ENCODE peak calls at places on chromosomes 6 and 20, in six cellular contexts. U is heart right ventricle, P is epithelial cell of esophagus, A is ovary, Y is lower leg skin, O is fibroblast of lung. N is an unnamed sample.

GRCh38 chr6:111683126-111683525 is 77.4 kb upstream of the TRAF3IP2 start:
- DNase-seq in U (no peak), P (no peak), A (no peak), Y (no peak), O (no peak), N (no peak)

GRCh38 chr6:5466459-5466858 is 205.1 kb downstream of the FARS2 start:
- DNase-seq in U (no peak), P (peak), A (no peak), Y (no peak), O (peak), N (no peak)

GRCh38 chr6:168163096-168163731 is 84.2 kb upstream of the FRMD1 start:
- DNase-seq in U (no peak), P (no peak), A (no peak), Y (no peak), O (peak), N (peak)

GRCh38 chr6:149225370-149225769 is 92.1 kb upstream of the TAB2 start:
- DNase-seq in U (no peak), P (no peak), A (no peak), Y (no peak), O (no peak), N (no peak)

GRCh38 chr6:161540532-161540931 is 266.7 kb upstream of the AGPAT4 start:
- DNase-seq in U (no peak), P (no peak), A (no peak), Y (no peak), O (no peak), N (no peak)

GRCh38 chr6:43937236-43938177 is 167.5 kb downstream of the VEGFA start:
- DNase-seq in U (no peak), P (no peak), A (peak), Y (no peak), O (no peak), N (peak)

GRCh38 chr6:116476021-116476678 is 15.0 kb downstream of the CALHM6 start:
- DNase-seq in U (no peak), P (no peak), A (no peak), Y (no peak), O (no peak), N (no peak)

GRCh38 chr6:132147530-132148011 is 196.4 kb upstream of the CCN2 start:
- DNase-seq in U (peak), P (no peak), A (no peak), Y (no peak), O (peak), N (no peak)

GRCh38 chr6:90442366-90442765 is 144.5 kb downstream of the MAP3K7 start:
- DNase-seq in U (no peak), P (no peak), A (no peak), Y (no peak), O (peak), N (no peak)

GRCh38 chr6:6461138-6461537 is 127.4 kb upstream of the LY86 start:
- DNase-seq in U (no peak), P (no peak), A (no peak), Y (no peak), O (no peak), N (no peak)

GRCh38 chr6:84762941-84763396 is 1.4 kb downstream of the TBX18 start:
- DNase-seq in U (no peak), P (no peak), A (peak), Y (no peak), O (no peak), N (no peak)

GRCh38 chr6:84762220-84762940 is 2.0 kb downstream of the TBX18 start:
- DNase-seq in U (no peak), P (no peak), A (peak), Y (no peak), O (peak), N (no peak)

GRCh38 chr6:84764332-84765049 is at the start of gene TBX18:
- DNase-seq in U (peak), P (peak), A (peak), Y (peak), O (peak), N (peak)

GRCh38 chr6:84766118-84766683 is 1.8 kb upstream of the TBX18 start:
- DNase-seq in U (no peak), P (no peak), A (no peak), Y (no peak), O (no peak), N (no peak)

GRCh38 chr6:84763397-84764331 is 734 bp downstream of the TBX18 start:
- DNase-seq in U (peak), P (peak), A (peak), Y (no peak), O (peak), N (no peak)
- TF ChIP-seq CTCF in U (no peak), P (no peak), A (no peak), Y (no peak), O (no peak), N (no peak)

DNA sequence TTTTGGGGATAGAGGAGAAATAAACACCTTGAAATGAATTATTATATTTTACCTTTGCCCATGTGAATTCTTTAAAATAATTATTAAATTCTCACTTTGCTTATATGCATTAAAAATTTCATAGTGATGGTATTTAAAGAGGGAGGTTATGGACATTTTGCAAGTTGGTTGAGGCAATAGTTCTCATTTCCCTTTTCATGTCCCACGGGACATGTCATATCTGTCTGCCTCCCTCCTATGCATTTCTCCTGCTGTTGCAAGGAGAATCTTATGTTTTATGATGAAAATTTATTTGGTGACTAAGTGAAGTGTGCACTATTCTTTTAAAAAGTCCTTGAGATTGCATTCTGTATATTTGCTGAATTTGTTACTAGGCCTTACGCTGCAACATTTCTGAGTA is 67.2 kb downstream of the UTRN start:
- DNase-seq in U (no peak), P (no peak), A (no peak), Y (no peak), O (no peak), N (no peak)
- H3K4me3 ChIP-seq in U (no peak), P (no peak), A (no peak), Y (no peak), O (no peak), N (no peak)

DNA sequence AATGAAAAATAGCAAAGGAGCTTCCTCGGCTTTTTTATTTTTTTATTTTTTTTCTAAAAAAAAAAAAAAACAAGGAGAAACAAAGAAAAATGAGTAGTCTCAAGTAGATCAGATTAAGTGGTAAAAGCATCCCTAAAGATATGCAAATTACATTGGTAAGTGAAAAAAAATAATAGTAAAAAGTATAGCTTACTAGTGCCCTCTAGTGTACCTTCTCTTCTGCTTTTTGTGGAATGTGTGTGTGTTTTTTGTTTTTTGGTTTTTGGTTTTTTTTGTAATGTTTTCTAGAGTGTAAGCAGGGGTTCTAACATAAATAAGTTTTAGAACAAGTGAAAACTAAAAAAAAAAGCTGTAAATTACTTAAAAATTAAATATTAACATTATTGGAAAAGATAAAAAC is 1062.0 kb downstream of the HACE1 start:
- DNase-seq in U (no peak), P (peak), A (no peak), Y (no peak), O (no peak), N (no peak)
- TF ChIP-seq CTCF in U (no peak), P (peak), A (no peak), Y (no peak), O (no peak), N (no peak)

GRCh38 chr20:62644044-62644795 is 1.9 kb downstream of the SLCO4A1 start:
- DNase-seq in U (no peak), P (peak), A (no peak), Y (no peak), O (no peak), N (no peak)
- H3K4me3 ChIP-seq in U (peak), P (no peak), A (no peak), Y (no peak), O (no peak), N (no peak)

DNA sequence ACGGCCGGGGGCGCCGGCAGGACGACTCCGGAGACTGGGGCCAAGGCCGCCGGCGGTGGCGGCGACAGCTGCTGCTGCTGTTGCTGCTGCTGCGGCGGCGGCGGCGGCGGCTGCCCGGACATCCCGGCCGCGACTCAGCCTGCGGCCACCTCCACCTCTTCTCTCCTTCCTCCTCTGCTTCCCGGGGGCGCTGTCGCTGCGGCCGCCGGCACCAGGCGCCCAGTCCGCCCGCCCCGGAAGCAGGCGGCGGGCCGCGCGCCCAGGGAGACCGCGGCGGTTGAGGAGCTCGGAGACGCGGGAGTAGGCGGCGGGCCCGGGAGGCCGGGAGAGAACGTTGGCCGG is 280 bp downstream of the RANBP9 start:
- DNase-seq in U (no peak), P (peak), A (no peak), Y (no peak), O (peak), N (no peak)
- TF ChIP-seq CTCF in U (no peak), P (no peak), A (peak), Y (no peak), O (no peak), N (no peak)

N was measured in thyroid gland.